ENCODE peak calls at places on chromosomes 5 and 9, in ten cellular contexts. One of them, this sample, is unnamed.

GRCh38 chr9:109918359-109919163 is 138.6 kb downstream of the PALM2AKAP2 start:
- DNase-seq in stromal cell of bone marrow: no peak
- DNase-seq in AG04450: no peak
- DNase-seq in effector memory CD8-positive, alpha-beta T cell: no peak
- DNase-seq in fibroblast of lung: peak
- DNase-seq in erythroblast: no peak
- DNase-seq in GM03348: no peak
- DNase-seq in central memory CD4-positive, alpha-beta T cell: no peak
- DNase-seq in stimulated activated CD4-positive, alpha-beta T cell treated with anti-CD3 and anti-CD28 coated beads, Interleukin-4, amount 100 ng/mL, for 4 hours: peak
- DNase-seq in GM19239: no peak
- DNase-seq in this sample: no peak

GRCh38 chr5:173848986-173849596 is 39.1 kb upstream of the CPEB4 start:
- DNase-seq in stimulated activated CD4-positive, alpha-beta T cell treated with anti-CD3 and anti-CD28 coated beads, Interleukin-4, amount 100 ng/mL, for 4 hours: no peak
- DNase-seq in AG04450: no peak
- DNase-seq in central memory CD4-positive, alpha-beta T cell: no peak
- DNase-seq in effector memory CD8-positive, alpha-beta T cell: no peak
- DNase-seq in GM19239: no peak
- DNase-seq in GM03348: no peak
- DNase-seq in fibroblast of lung: no peak
- DNase-seq in erythroblast: no peak
- DNase-seq in stromal cell of bone marrow: no peak
- DNase-seq in this sample: peak

GRCh38 chr5:39080597-39081204 is 6.5 kb upstream of the RICTOR start:
- DNase-seq in stimulated activated CD4-positive, alpha-beta T cell treated with anti-CD3 and anti-CD28 coated beads, Interleukin-4, amount 100 ng/mL, for 4 hours: no peak
- DNase-seq in central memory CD4-positive, alpha-beta T cell: peak
- DNase-seq in fibroblast of lung: peak
- DNase-seq in GM19239: peak
- DNase-seq in GM03348: peak
- DNase-seq in erythroblast: peak
- DNase-seq in effector memory CD8-positive, alpha-beta T cell: peak
- DNase-seq in AG04450: peak
- DNase-seq in stromal cell of bone marrow: no peak
- DNase-seq in this sample: peak

GRCh38 chr5:68000805-68001204 is 214.8 kb upstream of the PIK3R1 start:
- DNase-seq in effector memory CD8-positive, alpha-beta T cell: no peak
- DNase-seq in erythroblast: no peak
- DNase-seq in central memory CD4-positive, alpha-beta T cell: no peak
- DNase-seq in stromal cell of bone marrow: no peak
- DNase-seq in stimulated activated CD4-positive, alpha-beta T cell treated with anti-CD3 and anti-CD28 coated beads, Interleukin-4, amount 100 ng/mL, for 4 hours: no peak
- DNase-seq in GM19239: no peak
- DNase-seq in GM03348: no peak
- DNase-seq in fibroblast of lung: no peak
- DNase-seq in AG04450: no peak
- DNase-seq in this sample: no peak

GRCh38 chr5:3905521-3905920 is 309.9 kb downstream of the IRX1 start:
- DNase-seq in stromal cell of bone marrow: no peak
- DNase-seq in stimulated activated CD4-positive, alpha-beta T cell treated with anti-CD3 and anti-CD28 coated beads, Interleukin-4, amount 100 ng/mL, for 4 hours: no peak
- DNase-seq in GM19239: no peak
- DNase-seq in AG04450: no peak
- DNase-seq in effector memory CD8-positive, alpha-beta T cell: no peak
- DNase-seq in fibroblast of lung: no peak
- DNase-seq in central memory CD4-positive, alpha-beta T cell: no peak
- DNase-seq in erythroblast: no peak
- DNase-seq in GM03348: no peak
- DNase-seq in this sample: no peak

GRCh38 chr5:1508679-1509290 is 15.0 kb downstream of the LPCAT1 start:
- DNase-seq in effector memory CD8-positive, alpha-beta T cell: no peak
- DNase-seq in stimulated activated CD4-positive, alpha-beta T cell treated with anti-CD3 and anti-CD28 coated beads, Interleukin-4, amount 100 ng/mL, for 4 hours: no peak
- DNase-seq in stromal cell of bone marrow: no peak
- DNase-seq in erythroblast: no peak
- DNase-seq in fibroblast of lung: peak
- DNase-seq in GM19239: no peak
- DNase-seq in AG04450: no peak
- DNase-seq in GM03348: no peak
- DNase-seq in central memory CD4-positive, alpha-beta T cell: no peak
- DNase-seq in this sample: no peak

GRCh38 chr5:96752341-96753016 is 55.3 kb downstream of the ERAP1 start:
- DNase-seq in stimulated activated CD4-positive, alpha-beta T cell treated with anti-CD3 and anti-CD28 coated beads, Interleukin-4, amount 100 ng/mL, for 4 hours: no peak
- DNase-seq in central memory CD4-positive, alpha-beta T cell: peak
- DNase-seq in GM19239: no peak
- DNase-seq in AG04450: peak
- DNase-seq in effector memory CD8-positive, alpha-beta T cell: peak
- DNase-seq in GM03348: peak
- DNase-seq in fibroblast of lung: peak
- DNase-seq in erythroblast: peak
- DNase-seq in stromal cell of bone marrow: peak
- DNase-seq in this sample: no peak

GRCh38 chr9:13113751-13114150 is 165.7 kb downstream of the MPDZ start:
- DNase-seq in stimulated activated CD4-positive, alpha-beta T cell treated with anti-CD3 and anti-CD28 coated beads, Interleukin-4, amount 100 ng/mL, for 4 hours: no peak
- DNase-seq in AG04450: no peak
- DNase-seq in erythroblast: no peak
- DNase-seq in central memory CD4-positive, alpha-beta T cell: no peak
- DNase-seq in GM03348: peak
- DNase-seq in stromal cell of bone marrow: no peak
- DNase-seq in GM19239: no peak
- DNase-seq in fibroblast of lung: peak
- DNase-seq in effector memory CD8-positive, alpha-beta T cell: no peak
- DNase-seq in this sample: no peak

GRCh38 chr9:91177661-91178280 is 183.9 kb downstream of the AUH start:
- DNase-seq in stromal cell of bone marrow: no peak
- DNase-seq in erythroblast: no peak
- DNase-seq in central memory CD4-positive, alpha-beta T cell: no peak
- DNase-seq in stimulated activated CD4-positive, alpha-beta T cell treated with anti-CD3 and anti-CD28 coated beads, Interleukin-4, amount 100 ng/mL, for 4 hours: no peak
- DNase-seq in effector memory CD8-positive, alpha-beta T cell: no peak
- DNase-seq in GM19239: no peak
- DNase-seq in GM03348: peak
- DNase-seq in AG04450: no peak
- DNase-seq in fibroblast of lung: peak
- DNase-seq in this sample: no peak

GRCh38 chr5:90921428-90921973 is 362.9 kb downstream of the ADGRV1 start:
- DNase-seq in effector memory CD8-positive, alpha-beta T cell: no peak
- DNase-seq in stromal cell of bone marrow: no peak
- DNase-seq in GM03348: no peak
- DNase-seq in fibroblast of lung: no peak
- DNase-seq in AG04450: no peak
- DNase-seq in central memory CD4-positive, alpha-beta T cell: no peak
- DNase-seq in GM19239: no peak
- DNase-seq in erythroblast: no peak
- DNase-seq in stimulated activated CD4-positive, alpha-beta T cell treated with anti-CD3 and anti-CD28 coated beads, Interleukin-4, amount 100 ng/mL, for 4 hours: no peak
- DNase-seq in this sample: no peak

GRCh38 chr5:34022131-34022705 is 14.4 kb upstream of the AMACR start:
- DNase-seq in AG04450: no peak
- DNase-seq in stromal cell of bone marrow: no peak
- DNase-seq in erythroblast: no peak
- DNase-seq in GM03348: no peak
- DNase-seq in central memory CD4-positive, alpha-beta T cell: no peak
- DNase-seq in stimulated activated CD4-positive, alpha-beta T cell treated with anti-CD3 and anti-CD28 coated beads, Interleukin-4, amount 100 ng/mL, for 4 hours: no peak
- DNase-seq in effector memory CD8-positive, alpha-beta T cell: no peak
- DNase-seq in fibroblast of lung: peak
- DNase-seq in GM19239: peak
- DNase-seq in this sample: peak

GRCh38 chr5:72531496-72532190 is 24.4 kb upstream of the ZNF366 start:
- DNase-seq in fibroblast of lung: peak
- DNase-seq in GM03348: peak
- DNase-seq in central memory CD4-positive, alpha-beta T cell: no peak
- DNase-seq in AG04450: no peak
- DNase-seq in effector memory CD8-positive, alpha-beta T cell: no peak
- DNase-seq in erythroblast: no peak
- DNase-seq in stromal cell of bone marrow: peak
- DNase-seq in GM19239: no peak
- DNase-seq in stimulated activated CD4-positive, alpha-beta T cell treated with anti-CD3 and anti-CD28 coated beads, Interleukin-4, amount 100 ng/mL, for 4 hours: no peak
- DNase-seq in this sample: no peak

GRCh38 chr5:170534177-170534576 is 30.4 kb downstream of the KCNIP1 start:
- DNase-seq in effector memory CD8-positive, alpha-beta T cell: no peak
- DNase-seq in central memory CD4-positive, alpha-beta T cell: no peak
- DNase-seq in AG04450: no peak
- DNase-seq in fibroblast of lung: no peak
- DNase-seq in stimulated activated CD4-positive, alpha-beta T cell treated with anti-CD3 and anti-CD28 coated beads, Interleukin-4, amount 100 ng/mL, for 4 hours: no peak
- DNase-seq in stromal cell of bone marrow: no peak
- DNase-seq in erythroblast: no peak
- DNase-seq in GM03348: no peak
- DNase-seq in GM19239: no peak
- DNase-seq in this sample: no peak

GRCh38 chr5:131282235-131282634 is 18.4 kb downstream of the CDC42SE2 start:
- DNase-seq in stromal cell of bone marrow: no peak
- DNase-seq in effector memory CD8-positive, alpha-beta T cell: no peak
- DNase-seq in erythroblast: no peak
- DNase-seq in AG04450: no peak
- DNase-seq in stimulated activated CD4-positive, alpha-beta T cell treated with anti-CD3 and anti-CD28 coated beads, Interleukin-4, amount 100 ng/mL, for 4 hours: no peak
- DNase-seq in fibroblast of lung: no peak
- DNase-seq in GM03348: no peak
- DNase-seq in GM19239: no peak
- DNase-seq in central memory CD4-positive, alpha-beta T cell: no peak
- DNase-seq in this sample: no peak

GRCh38 chr9:113454914-113455761 is 8.4 kb upstream of the RGS3 start:
- DNase-seq in stromal cell of bone marrow: peak
- DNase-seq in AG04450: peak
- DNase-seq in erythroblast: peak
- DNase-seq in central memory CD4-positive, alpha-beta T cell: no peak
- DNase-seq in stimulated activated CD4-positive, alpha-beta T cell treated with anti-CD3 and anti-CD28 coated beads, Interleukin-4, amount 100 ng/mL, for 4 hours: no peak
- DNase-seq in GM19239: no peak
- DNase-seq in effector memory CD8-positive, alpha-beta T cell: no peak
- DNase-seq in fibroblast of lung: peak
- DNase-seq in GM03348: peak
- DNase-seq in this sample: peak

GRCh38 chr9:133560311-133560710 is 25.8 kb downstream of the ADAMTSL2 start:
- DNase-seq in GM03348: no peak
- DNase-seq in AG04450: no peak
- DNase-seq in effector memory CD8-positive, alpha-beta T cell: no peak
- DNase-seq in stimulated activated CD4-positive, alpha-beta T cell treated with anti-CD3 and anti-CD28 coated beads, Interleukin-4, amount 100 ng/mL, for 4 hours: no peak
- DNase-seq in erythroblast: no peak
- DNase-seq in GM19239: no peak
- DNase-seq in fibroblast of lung: no peak
- DNase-seq in central memory CD4-positive, alpha-beta T cell: no peak
- DNase-seq in stromal cell of bone marrow: no peak
- DNase-seq in this sample: no peak

GRCh38 chr5:6424700-6425099 is 24.0 kb upstream of the UBE2QL1 start:
- DNase-seq in stimulated activated CD4-positive, alpha-beta T cell treated with anti-CD3 and anti-CD28 coated beads, Interleukin-4, amount 100 ng/mL, for 4 hours: no peak
- DNase-seq in stromal cell of bone marrow: no peak
- DNase-seq in effector memory CD8-positive, alpha-beta T cell: no peak
- DNase-seq in GM03348: no peak
- DNase-seq in GM19239: no peak
- DNase-seq in central memory CD4-positive, alpha-beta T cell: no peak
- DNase-seq in fibroblast of lung: no peak
- DNase-seq in erythroblast: no peak
- DNase-seq in AG04450: no peak
- DNase-seq in this sample: no peak

GRCh38 chr5:72692273-72692672 is 124.2 kb upstream of the TNPO1 start:
- DNase-seq in effector memory CD8-positive, alpha-beta T cell: no peak
- DNase-seq in stimulated activated CD4-positive, alpha-beta T cell treated with anti-CD3 and anti-CD28 coated beads, Interleukin-4, amount 100 ng/mL, for 4 hours: no peak
- DNase-seq in erythroblast: no peak
- DNase-seq in stromal cell of bone marrow: peak
- DNase-seq in GM03348: peak
- DNase-seq in GM19239: no peak
- DNase-seq in AG04450: no peak
- DNase-seq in central memory CD4-positive, alpha-beta T cell: no peak
- DNase-seq in fibroblast of lung: peak
- DNase-seq in this sample: no peak

GRCh38 chr5:37771203-37771611 is 68.6 kb downstream of the GDNF start:
- DNase-seq in erythroblast: no peak
- DNase-seq in AG04450: no peak
- DNase-seq in effector memory CD8-positive, alpha-beta T cell: no peak
- DNase-seq in GM19239: no peak
- DNase-seq in fibroblast of lung: peak
- DNase-seq in stimulated activated CD4-positive, alpha-beta T cell treated with anti-CD3 and anti-CD28 coated beads, Interleukin-4, amount 100 ng/mL, for 4 hours: no peak
- DNase-seq in stromal cell of bone marrow: no peak
- DNase-seq in GM03348: peak
- DNase-seq in central memory CD4-positive, alpha-beta T cell: no peak
- DNase-seq in this sample: no peak

GRCh38 chr9:127875306-127875966 is 2.0 kb downstream of the AK1 start:
- DNase-seq in fibroblast of lung: peak
- DNase-seq in effector memory CD8-positive, alpha-beta T cell: no peak
- DNase-seq in GM03348: peak
- DNase-seq in AG04450: no peak
- DNase-seq in stromal cell of bone marrow: peak
- DNase-seq in stimulated activated CD4-positive, alpha-beta T cell treated with anti-CD3 and anti-CD28 coated beads, Interleukin-4, amount 100 ng/mL, for 4 hours: no peak
- DNase-seq in GM19239: no peak
- DNase-seq in erythroblast: peak
- DNase-seq in central memory CD4-positive, alpha-beta T cell: no peak
- DNase-seq in this sample: no peak

GRCh38 chr9:79858509-79858908 is 286.7 kb downstream of the TLE4 start:
- DNase-seq in GM03348: peak
- DNase-seq in stimulated activated CD4-positive, alpha-beta T cell treated with anti-CD3 and anti-CD28 coated beads, Interleukin-4, amount 100 ng/mL, for 4 hours: no peak
- DNase-seq in central memory CD4-positive, alpha-beta T cell: peak
- DNase-seq in GM19239: no peak
- DNase-seq in effector memory CD8-positive, alpha-beta T cell: no peak
- DNase-seq in erythroblast: no peak
- DNase-seq in fibroblast of lung: peak
- DNase-seq in stromal cell of bone marrow: no peak
- DNase-seq in AG04450: no peak
- DNase-seq in this sample: peak

GRCh38 chr5:10700516-10700915 is 60.5 kb downstream of the DAP start:
- DNase-seq in fibroblast of lung: no peak
- DNase-seq in AG04450: no peak
- DNase-seq in effector memory CD8-positive, alpha-beta T cell: no peak
- DNase-seq in erythroblast: no peak
- DNase-seq in central memory CD4-positive, alpha-beta T cell: no peak
- DNase-seq in GM19239: no peak
- DNase-seq in stromal cell of bone marrow: no peak
- DNase-seq in GM03348: no peak
- DNase-seq in stimulated activated CD4-positive, alpha-beta T cell treated with anti-CD3 and anti-CD28 coated beads, Interleukin-4, amount 100 ng/mL, for 4 hours: no peak
- DNase-seq in this sample: no peak

GRCh38 chr9:36566813-36567217 is 5.9 kb upstream of the MELK start:
- DNase-seq in AG04450: no peak
- DNase-seq in fibroblast of lung: no peak
- DNase-seq in effector memory CD8-positive, alpha-beta T cell: no peak
- DNase-seq in central memory CD4-positive, alpha-beta T cell: no peak
- DNase-seq in GM19239: no peak
- DNase-seq in stromal cell of bone marrow: peak
- DNase-seq in GM03348: peak
- DNase-seq in erythroblast: no peak
- DNase-seq in stimulated activated CD4-positive, alpha-beta T cell treated with anti-CD3 and anti-CD28 coated beads, Interleukin-4, amount 100 ng/mL, for 4 hours: no peak
- DNase-seq in this sample: peak

GRCh38 chr5:107472620-107473064 is 198.1 kb downstream of the EFNA5 start:
- DNase-seq in fibroblast of lung: no peak
- DNase-seq in AG04450: no peak
- DNase-seq in stromal cell of bone marrow: no peak
- DNase-seq in GM19239: no peak
- DNase-seq in central memory CD4-positive, alpha-beta T cell: no peak
- DNase-seq in erythroblast: no peak
- DNase-seq in stimulated activated CD4-positive, alpha-beta T cell treated with anti-CD3 and anti-CD28 coated beads, Interleukin-4, amount 100 ng/mL, for 4 hours: no peak
- DNase-seq in effector memory CD8-positive, alpha-beta T cell: no peak
- DNase-seq in GM03348: no peak
- DNase-seq in this sample: no peak

GRCh38 chr5:123115020-123115419 is 26.0 kb downstream of the PRDM6 start:
- DNase-seq in stimulated activated CD4-positive, alpha-beta T cell treated with anti-CD3 and anti-CD28 coated beads, Interleukin-4, amount 100 ng/mL, for 4 hours: no peak
- DNase-seq in central memory CD4-positive, alpha-beta T cell: no peak
- DNase-seq in AG04450: no peak
- DNase-seq in stromal cell of bone marrow: no peak
- DNase-seq in erythroblast: no peak
- DNase-seq in fibroblast of lung: no peak
- DNase-seq in GM03348: no peak
- DNase-seq in effector memory CD8-positive, alpha-beta T cell: no peak
- DNase-seq in GM19239: no peak
- DNase-seq in this sample: no peak

GRCh38 chr5:181235323-181235688 is 8.4 kb downstream of the RACK1 start:
- DNase-seq in erythroblast: no peak
- DNase-seq in fibroblast of lung: no peak
- DNase-seq in effector memory CD8-positive, alpha-beta T cell: no peak
- DNase-seq in AG04450: no peak
- DNase-seq in GM19239: no peak
- DNase-seq in stimulated activated CD4-positive, alpha-beta T cell treated with anti-CD3 and anti-CD28 coated beads, Interleukin-4, amount 100 ng/mL, for 4 hours: no peak
- DNase-seq in stromal cell of bone marrow: no peak
- DNase-seq in GM03348: no peak
- DNase-seq in central memory CD4-positive, alpha-beta T cell: no peak
- DNase-seq in this sample: no peak

GRCh38 chr5:157267025-157267424 is 1.1 kb downstream of the CYFIP2 start:
- DNase-seq in erythroblast: no peak
- DNase-seq in central memory CD4-positive, alpha-beta T cell: no peak
- DNase-seq in stimulated activated CD4-positive, alpha-beta T cell treated with anti-CD3 and anti-CD28 coated beads, Interleukin-4, amount 100 ng/mL, for 4 hours: no peak
- DNase-seq in GM19239: no peak
- DNase-seq in effector memory CD8-positive, alpha-beta T cell: no peak
- DNase-seq in stromal cell of bone marrow: no peak
- DNase-seq in fibroblast of lung: no peak
- DNase-seq in GM03348: no peak
- DNase-seq in AG04450: no peak
- DNase-seq in this sample: no peak

GRCh38 chr9:132752877-132753592 is 82.8 kb downstream of the GTF3C4 start:
- DNase-seq in stromal cell of bone marrow: no peak
- DNase-seq in central memory CD4-positive, alpha-beta T cell: no peak
- DNase-seq in fibroblast of lung: no peak
- DNase-seq in GM03348: no peak
- DNase-seq in effector memory CD8-positive, alpha-beta T cell: no peak
- DNase-seq in GM19239: no peak
- DNase-seq in AG04450: no peak
- DNase-seq in erythroblast: no peak
- DNase-seq in stimulated activated CD4-positive, alpha-beta T cell treated with anti-CD3 and anti-CD28 coated beads, Interleukin-4, amount 100 ng/mL, for 4 hours: no peak
- DNase-seq in this sample: no peak